ENCODE peak calls at places on chromosomes 5 and 9, in ten cellular contexts. O is left lung; J is CD8-positive, alpha-beta T cell; W is right atrium auricular region; G is cardiac muscle cell; Y is adipocyte; U is GM23248; Q is HCT116; F is colonic mucosa; P is PC-9. D is an unnamed sample. For H3K9me3, the result is how much of the 10 kb centered on the place peaks cover.

GRCh38 chr9:82363666-82364065 is 375.1 kb downstream of the SPATA31D1 start:
- DNase-seq in O (no peak), J (no peak), W (no peak), G (no peak), Y (no peak), U (no peak), Q (no peak), F (no peak), P (no peak), D (no peak)

GRCh38 chr5:153153086-153153485 is 337.4 kb upstream of the GRIA1 start:
- DNase-seq in O (no peak), J (no peak), W (no peak), G (no peak), Y (no peak), U (peak), Q (no peak), F (no peak), P (no peak), D (no peak)

GRCh38 chr9:98331536-98332259 is 76.2 kb upstream of the TBC1D2 start:
- DNase-seq in O (no peak), J (no peak), W (no peak), G (no peak), Y (no peak), U (peak), Q (no peak), F (no peak), P (no peak), D (no peak)

GRCh38 chr9:122457787-122458186 is 19.9 kb downstream of the OR1J1 start:
- DNase-seq in O (no peak), J (no peak), W (no peak), G (no peak), Y (no peak), U (no peak), Q (no peak), F (no peak), P (no peak), D (no peak)

GRCh38 chr9:133163559-133164208 is at the start of gene GBGT1:
- DNase-seq in O (peak), J (peak), W (no peak), G (peak), Y (peak), U (peak), Q (no peak), F (peak), P (peak), D (peak)

GRCh38 chr5:54835642-54836041 is 149.8 kb downstream of the ESM1 start:
- DNase-seq in O (no peak), J (no peak), W (no peak), G (no peak), Y (peak), U (peak), Q (no peak), F (no peak), P (peak), D (no peak)

GRCh38 chr9:129333613-129333960 is 155.5 kb upstream of the IER5L start:
- DNase-seq in O (peak), J (no peak), W (no peak), G (no peak), Y (no peak), U (no peak), Q (peak), F (no peak), P (peak), D (no peak)

GRCh38 chr9:94672811-94673487 is 33.6 kb upstream of the FBP1 start:
- DNase-seq in O (no peak), J (no peak), W (no peak), G (no peak), Y (peak), U (peak), Q (no peak), F (no peak), P (peak), D (no peak)

GRCh38 chr5:108232805-108233204 is 149.1 kb downstream of the FBXL17 start:
- DNase-seq in O (no peak), J (no peak), W (no peak), G (no peak), Y (no peak), U (no peak), Q (no peak), F (no peak), P (no peak), D (no peak)

GRCh38 chr5:178940569-178941360 is at the start of gene ZNF454:
- DNase-seq in O (peak), J (no peak), W (peak), G (peak), Y (peak), U (peak), Q (no peak), F (peak), P (no peak), D (no peak)

DNA sequence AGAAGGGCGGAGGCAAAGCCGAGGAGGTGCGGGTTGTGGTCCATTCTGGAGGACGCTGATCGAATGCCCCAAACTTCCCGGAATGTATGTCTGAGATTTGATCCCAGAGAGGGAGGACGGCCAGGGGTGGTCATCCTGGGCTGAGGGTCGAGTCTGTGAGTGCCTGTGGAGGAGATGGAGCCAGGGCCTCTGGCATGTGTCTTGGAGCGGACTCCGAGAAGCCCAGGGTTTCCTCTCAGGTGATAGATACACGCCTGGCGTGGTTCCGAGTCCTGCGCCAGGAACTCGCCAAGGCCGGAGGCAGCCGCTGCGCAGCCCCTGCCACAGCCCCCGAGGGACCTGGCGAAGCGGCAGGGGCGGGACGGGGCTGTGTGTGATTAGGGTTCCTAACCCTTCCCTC is 363 bp downstream of the ZNF454 start:
- DNase-seq in O (no peak), J (no peak), W (no peak), G (no peak), Y (peak), U (peak), Q (no peak), F (no peak), P (no peak), D (no peak)
- H3K9me3 ChIP-seq in O (half or more), J (under half), W (under half), G (under half), Y (half or more), U (under half), Q (under half), F (under half), P (under half), D (under half)

DNA sequence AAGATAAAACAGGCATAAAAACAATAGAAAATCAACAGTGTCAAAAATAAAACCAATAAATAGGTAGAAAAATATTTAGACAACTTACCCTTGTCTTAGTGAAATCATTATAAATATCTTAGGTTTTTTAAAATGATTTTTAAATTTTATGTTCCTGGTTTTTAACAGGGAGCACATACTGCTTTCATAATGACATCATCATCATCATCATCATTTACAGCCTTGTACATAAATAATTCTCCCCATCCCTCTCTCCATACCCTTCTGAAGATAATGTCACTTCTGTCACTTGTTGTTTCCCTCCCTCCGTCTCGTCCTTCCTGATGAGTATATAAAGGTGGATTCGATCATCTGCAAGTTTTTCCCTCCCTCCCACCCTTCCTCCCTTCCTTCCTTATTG is 56.6 kb downstream of the CDH9 start:
- DNase-seq in O (no peak), J (no peak), W (no peak), G (no peak), Y (no peak), U (no peak), Q (no peak), F (no peak), P (no peak), D (no peak)
- H3K9me3 ChIP-seq in O (under half), J (under half), W (under half), G (under half), Y (under half), U (under half), Q (under half), F (under half), P (under half), D (under half)

DNA sequence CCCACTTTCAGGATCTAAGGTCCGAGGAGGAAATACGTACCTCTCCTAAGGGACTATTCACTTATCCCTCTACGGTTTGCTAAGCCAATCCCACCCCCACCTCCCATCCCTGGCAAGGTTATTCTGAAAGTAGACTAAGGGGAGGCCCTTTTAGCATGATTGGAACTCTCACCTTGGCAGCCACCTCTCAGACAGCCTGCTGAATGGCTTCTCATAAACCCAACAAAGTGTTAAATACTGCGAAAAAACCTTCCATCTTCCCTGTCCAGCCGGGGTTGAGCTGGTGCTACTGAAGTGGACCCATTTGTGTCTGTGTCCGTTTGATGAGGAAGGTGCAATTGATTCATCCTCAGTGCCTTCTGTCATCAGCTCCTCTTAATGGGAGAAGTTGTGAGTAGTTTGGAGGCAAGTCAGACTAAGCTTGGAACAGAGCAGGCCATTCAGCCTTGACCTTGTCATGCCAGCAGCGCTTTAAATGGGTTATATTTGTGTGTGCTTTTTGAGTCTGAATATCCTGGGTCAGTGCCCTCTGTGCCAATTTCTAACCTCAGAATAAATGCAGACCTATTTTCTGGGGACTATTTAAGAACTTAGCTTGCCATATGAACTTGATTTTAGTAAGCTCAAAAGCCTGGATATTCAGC is 476.3 kb upstream of the ZNF608 start:
- DNase-seq in O (no peak), J (no peak), W (no peak), G (no peak), Y (no peak), U (no peak), Q (no peak), F (no peak), P (no peak), D (no peak)
- H3K9me3 ChIP-seq in O (under half), J (under half), W (under half), G (under half), Y (under half), U (under half), Q (under half), F (under half), P (under half), D (under half)

DNA sequence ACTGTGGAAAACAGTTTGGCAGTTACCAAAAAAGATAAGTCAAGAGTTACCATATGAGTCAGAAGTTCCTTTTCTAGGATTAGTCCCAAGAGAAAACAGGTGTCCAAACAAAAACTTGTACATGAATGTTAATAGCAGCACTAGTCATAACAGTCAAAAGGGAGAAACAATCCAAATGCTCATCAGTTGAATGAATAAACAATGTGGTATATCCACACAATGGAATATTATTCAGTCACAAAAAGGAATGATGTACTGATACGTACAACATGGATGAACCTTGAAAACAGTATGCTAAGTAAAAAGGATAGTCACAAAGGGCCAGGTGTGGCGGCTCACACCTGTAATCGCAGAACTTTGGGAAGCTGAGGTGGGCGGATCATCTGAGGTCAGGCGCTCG is 7.9 kb downstream of the ZNF510 start:
- DNase-seq in O (no peak), J (no peak), W (no peak), G (no peak), Y (no peak), U (no peak), Q (no peak), F (no peak), P (no peak), D (no peak)
- H3K9me3 ChIP-seq in O (half or more), J (under half), W (under half), G (under half), Y (half or more), U (under half), Q (under half), F (under half), P (half or more), D (under half)

DNA sequence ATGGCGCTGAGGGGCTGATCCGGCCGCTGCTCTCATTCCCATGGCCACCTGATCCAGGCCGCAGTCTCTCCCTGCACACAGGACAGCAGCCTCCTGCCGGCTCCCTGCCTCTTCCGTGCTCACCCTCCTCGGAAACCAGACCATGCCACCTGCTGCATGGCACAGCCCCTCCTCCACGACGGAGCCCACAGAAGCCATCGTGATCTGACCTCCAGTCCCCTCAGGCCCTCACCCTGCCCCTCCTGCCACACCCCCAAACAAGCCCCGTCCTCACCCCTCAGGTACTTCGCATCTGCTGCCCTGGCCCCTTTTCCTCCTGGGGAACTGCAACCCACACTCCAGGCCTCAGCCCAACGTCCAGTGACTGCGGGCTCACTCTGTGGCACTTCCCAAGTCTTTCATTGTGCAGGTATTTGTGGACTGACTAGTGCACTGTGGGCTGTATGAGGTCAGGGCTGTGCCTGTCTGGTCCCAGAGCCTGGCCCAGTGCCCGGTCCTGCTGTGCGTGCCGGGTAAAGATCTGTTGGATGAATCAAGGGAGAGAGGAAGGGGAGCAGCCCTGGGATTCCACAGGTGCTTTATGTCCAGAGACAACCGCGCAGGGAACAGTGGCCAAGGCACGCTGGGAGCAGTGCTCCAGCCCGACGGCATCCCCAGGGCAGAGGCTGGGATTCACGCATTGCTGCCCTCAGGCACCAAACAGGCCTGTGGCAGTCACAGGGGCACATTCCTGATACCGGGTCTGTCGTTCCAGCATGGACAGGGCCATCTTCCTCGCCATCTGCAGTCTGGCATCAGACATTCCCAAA is 86.1 kb downstream of the ADAMTS2 start:
- DNase-seq in O (no peak), J (no peak), W (peak), G (no peak), Y (no peak), U (peak), Q (no peak), F (peak), P (no peak), D (no peak)
- H3K9me3 ChIP-seq in O (under half), J (under half), W (under half), G (under half), Y (under half), U (under half), Q (under half), F (under half), P (under half), D (under half)

GRCh38 chr5:31463341-31463740 is 68.6 kb downstream of the DROSHA start:
- DNase-seq in O (no peak), J (no peak), W (no peak), G (no peak), Y (no peak), U (peak), Q (no peak), F (no peak), P (no peak), D (no peak)
- H3K9me3 ChIP-seq in O (under half), J (under half), W (under half), G (under half), Y (under half), U (under half), Q (under half), F (under half), P (under half), D (under half)

DNA sequence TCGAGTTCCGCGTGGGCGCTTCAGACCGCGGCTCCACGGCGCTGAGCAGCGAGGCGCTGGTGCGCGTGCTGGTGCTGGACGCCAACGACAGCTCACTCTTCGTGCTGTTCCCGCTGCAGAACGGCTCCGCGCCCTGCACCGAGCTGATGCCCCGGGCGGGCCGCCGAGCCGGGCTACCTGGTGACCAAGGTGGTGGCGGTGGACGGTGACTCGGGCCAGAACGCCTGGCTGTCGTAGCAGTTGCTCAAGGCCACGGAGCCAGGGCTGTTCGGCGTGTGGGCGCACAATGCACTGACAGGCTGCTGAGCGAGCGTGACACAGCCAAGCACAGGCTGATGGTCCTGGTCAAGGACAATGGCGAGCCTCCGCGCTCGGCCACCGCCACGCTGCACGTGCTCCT is 3.7 kb upstream of the PCDHB15 start:
- DNase-seq in O (no peak), J (no peak), W (no peak), G (no peak), Y (no peak), U (no peak), Q (no peak), F (no peak), P (no peak), D (no peak)
- H3K9me3 ChIP-seq in O (half or more), J (under half), W (under half), G (under half), Y (half or more), U (under half), Q (under half), F (under half), P (under half), D (under half)

GRCh38 chr5:141356133-141356532 is 1.3 kb downstream of the PCDHGA4 start:
- DNase-seq in O (no peak), J (no peak), W (no peak), G (no peak), Y (no peak), U (no peak), Q (no peak), F (no peak), P (no peak), D (no peak)

GRCh38 chr5:141359790-141360426 is at the start of gene PCDHGB2:
- DNase-seq in O (no peak), J (no peak), W (no peak), G (peak), Y (peak), U (peak), Q (peak), F (no peak), P (no peak), D (no peak)

GRCh38 chr5:141354900-141355469 is at the start of gene PCDHGA4:
- DNase-seq in O (no peak), J (no peak), W (no peak), G (no peak), Y (peak), U (peak), Q (no peak), F (no peak), P (no peak), D (no peak)

GRCh38 chr5:141355641-141356040 is 820 bp downstream of the PCDHGA4 start:
- DNase-seq in O (no peak), J (no peak), W (no peak), G (no peak), Y (no peak), U (no peak), Q (no peak), F (no peak), P (no peak), D (no peak)

DNA sequence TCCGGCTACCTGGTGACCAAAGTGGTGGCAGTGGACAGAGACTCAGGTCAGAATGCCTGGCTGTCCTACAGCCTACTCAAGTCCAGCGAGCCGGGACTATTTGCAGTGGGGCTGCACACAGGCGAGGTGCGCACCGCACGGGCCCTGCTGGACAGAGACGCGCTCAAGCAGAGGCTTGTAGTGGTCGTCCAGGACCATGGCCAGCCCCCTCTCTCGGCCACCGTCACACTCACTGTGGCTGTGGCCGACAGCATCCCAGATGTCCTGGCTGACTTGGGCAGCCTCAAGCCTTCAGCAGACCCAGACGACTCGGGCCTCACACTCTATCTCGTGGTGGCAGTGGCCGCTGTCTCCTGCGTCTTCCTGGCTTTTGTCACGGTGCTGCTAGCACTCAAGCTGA is 2.1 kb downstream of the PCDHGA4 start:
- DNase-seq in O (no peak), J (no peak), W (no peak), G (no peak), Y (no peak), U (no peak), Q (no peak), F (no peak), P (no peak), D (no peak)
- H3K9me3 ChIP-seq in O (half or more), J (under half), W (under half), G (under half), Y (half or more), U (under half), Q (under half), F (under half), P (under half), D (under half)

DNA sequence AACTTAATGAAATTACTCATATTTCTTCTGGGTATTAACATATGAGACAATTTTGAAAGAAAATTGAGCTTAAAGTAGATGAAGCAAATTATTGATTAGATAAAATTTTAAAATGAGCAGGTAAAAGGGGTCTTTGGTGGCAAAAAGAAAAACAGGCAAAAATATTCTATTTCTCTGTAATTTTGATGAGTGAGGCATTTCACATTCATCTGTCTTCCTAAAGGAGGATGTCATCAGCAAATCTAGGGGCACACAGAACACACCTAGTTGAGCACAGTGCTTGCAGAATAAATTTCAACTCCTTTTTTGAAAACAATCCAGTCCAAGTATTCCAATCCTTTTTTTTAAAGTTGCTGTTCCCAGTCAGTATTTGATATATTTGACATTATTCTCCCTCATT is 16.2 kb downstream of the ZNF189 start:
- DNase-seq in O (no peak), J (no peak), W (no peak), G (no peak), Y (no peak), U (no peak), Q (no peak), F (no peak), P (no peak), D (no peak)
- H3K9me3 ChIP-seq in O (half or more), J (under half), W (under half), G (under half), Y (under half), U (under half), Q (under half), F (under half), P (under half), D (under half)